ENCODE peak calls at places on chromosome 4, in eight cellular contexts. One of them, this sample, is unnamed. For H3K36me3, the result is how much of the 10 kb centered on the place peaks cover.

GRCh38 chr4:51843309-51844156 is 580 bp downstream of the DCUN1D4 start:
- DNase-seq in upper lobe of right lung: peak
- DNase-seq in endodermal cell: peak
- DNase-seq in tibial nerve: peak
- DNase-seq in Peyer's patch: peak
- DNase-seq in colonic mucosa: peak
- DNase-seq in IMR-90: peak
- DNase-seq in cardiac muscle cell: peak
- DNase-seq in this sample: no peak

GRCh38 chr4:67779631-67780030 is 25.4 kb upstream of the GNRHR start:
- DNase-seq in upper lobe of right lung: no peak
- DNase-seq in endodermal cell: no peak
- DNase-seq in tibial nerve: no peak
- DNase-seq in Peyer's patch: no peak
- DNase-seq in colonic mucosa: no peak
- DNase-seq in IMR-90: no peak
- DNase-seq in cardiac muscle cell: no peak
- DNase-seq in this sample: no peak

GRCh38 chr4:7781993-7782392 is 157.7 kb downstream of the AFAP1 start:
- DNase-seq in upper lobe of right lung: peak
- DNase-seq in endodermal cell: no peak
- DNase-seq in tibial nerve: no peak
- DNase-seq in Peyer's patch: no peak
- DNase-seq in colonic mucosa: no peak
- DNase-seq in IMR-90: no peak
- DNase-seq in cardiac muscle cell: no peak
- DNase-seq in this sample: no peak

GRCh38 chr4:183424109-183424751 is 20.2 kb upstream of the CDKN2AIP start:
- DNase-seq in upper lobe of right lung: no peak
- DNase-seq in endodermal cell: no peak
- DNase-seq in tibial nerve: no peak
- DNase-seq in Peyer's patch: no peak
- DNase-seq in colonic mucosa: peak
- DNase-seq in IMR-90: no peak
- DNase-seq in cardiac muscle cell: no peak
- DNase-seq in this sample: no peak

GRCh38 chr4:54516556-54517215 is 141.1 kb upstream of the KIT start:
- DNase-seq in upper lobe of right lung: no peak
- DNase-seq in endodermal cell: no peak
- DNase-seq in tibial nerve: no peak
- DNase-seq in Peyer's patch: no peak
- DNase-seq in colonic mucosa: no peak
- DNase-seq in IMR-90: peak
- DNase-seq in cardiac muscle cell: peak
- DNase-seq in this sample: no peak

GRCh38 chr4:143420227-143420626 is 83.6 kb downstream of the GAB1 start:
- DNase-seq in upper lobe of right lung: no peak
- DNase-seq in endodermal cell: no peak
- DNase-seq in tibial nerve: no peak
- DNase-seq in Peyer's patch: no peak
- DNase-seq in colonic mucosa: no peak
- DNase-seq in IMR-90: no peak
- DNase-seq in cardiac muscle cell: no peak
- DNase-seq in this sample: no peak

GRCh38 chr4:99657801-99658200 is at the start of gene C4orf54:
- DNase-seq in upper lobe of right lung: no peak
- DNase-seq in endodermal cell: no peak
- DNase-seq in tibial nerve: no peak
- DNase-seq in Peyer's patch: no peak
- DNase-seq in colonic mucosa: no peak
- DNase-seq in IMR-90: no peak
- DNase-seq in cardiac muscle cell: no peak
- DNase-seq in this sample: no peak

GRCh38 chr4:33111106-33111505 is 2390.9 kb downstream of the PCDH7 start:
- DNase-seq in upper lobe of right lung: no peak
- DNase-seq in endodermal cell: no peak
- DNase-seq in tibial nerve: no peak
- DNase-seq in Peyer's patch: no peak
- DNase-seq in colonic mucosa: no peak
- DNase-seq in IMR-90: no peak
- DNase-seq in cardiac muscle cell: no peak
- DNase-seq in this sample: no peak

GRCh38 chr4:20544645-20545044 is 155.6 kb upstream of the PACRGL start:
- DNase-seq in upper lobe of right lung: no peak
- DNase-seq in endodermal cell: no peak
- DNase-seq in tibial nerve: no peak
- DNase-seq in Peyer's patch: no peak
- DNase-seq in colonic mucosa: no peak
- DNase-seq in IMR-90: peak
- DNase-seq in cardiac muscle cell: peak
- DNase-seq in this sample: no peak

GRCh38 chr4:75107703-75108612 is 175.0 kb downstream of the PARM1 start:
- DNase-seq in upper lobe of right lung: no peak
- DNase-seq in endodermal cell: no peak
- DNase-seq in tibial nerve: no peak
- DNase-seq in Peyer's patch: no peak
- DNase-seq in colonic mucosa: no peak
- DNase-seq in IMR-90: no peak
- DNase-seq in cardiac muscle cell: no peak
- DNase-seq in this sample: no peak

GRCh38 chr4:175091649-175092048 is 173.5 kb downstream of the ADAM29 start:
- DNase-seq in upper lobe of right lung: no peak
- DNase-seq in endodermal cell: no peak
- DNase-seq in tibial nerve: no peak
- DNase-seq in Peyer's patch: no peak
- DNase-seq in colonic mucosa: no peak
- DNase-seq in IMR-90: no peak
- DNase-seq in cardiac muscle cell: no peak
- DNase-seq in this sample: no peak

GRCh38 chr4:175087156-175087555 is 169.0 kb downstream of the ADAM29 start:
- DNase-seq in upper lobe of right lung: no peak
- DNase-seq in endodermal cell: no peak
- DNase-seq in tibial nerve: no peak
- DNase-seq in Peyer's patch: no peak
- DNase-seq in colonic mucosa: no peak
- DNase-seq in IMR-90: no peak
- DNase-seq in cardiac muscle cell: no peak
- DNase-seq in this sample: no peak

GRCh38 chr4:175090116-175090515 is 172.0 kb downstream of the ADAM29 start:
- DNase-seq in upper lobe of right lung: no peak
- DNase-seq in endodermal cell: no peak
- DNase-seq in tibial nerve: no peak
- DNase-seq in Peyer's patch: no peak
- DNase-seq in colonic mucosa: no peak
- DNase-seq in IMR-90: no peak
- DNase-seq in cardiac muscle cell: no peak
- DNase-seq in this sample: no peak

DNA sequence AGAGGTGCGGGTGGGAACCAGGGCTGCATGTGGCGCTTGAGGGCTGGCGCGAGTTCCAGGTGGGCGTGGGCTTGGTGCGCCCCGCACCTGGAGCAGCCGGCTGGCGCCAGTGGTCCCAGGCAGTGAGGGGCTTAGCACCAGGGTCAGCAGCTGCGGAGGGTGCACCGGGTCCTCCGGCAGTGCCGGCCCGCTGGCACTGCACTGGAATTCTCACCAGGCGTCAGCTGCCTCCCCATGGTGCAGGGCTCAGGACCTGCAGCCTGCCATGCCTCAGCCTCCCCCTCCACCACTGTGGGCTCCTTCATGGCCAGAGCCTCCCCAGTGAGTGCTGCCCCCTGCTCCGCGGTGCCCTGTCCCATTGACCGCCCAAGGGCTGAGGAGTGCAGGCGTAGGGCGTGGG is 174.0 kb downstream of the ADAM29 start:
- DNase-seq in upper lobe of right lung: peak
- DNase-seq in endodermal cell: no peak
- DNase-seq in tibial nerve: no peak
- DNase-seq in Peyer's patch: no peak
- DNase-seq in colonic mucosa: no peak
- DNase-seq in IMR-90: no peak
- DNase-seq in cardiac muscle cell: no peak
- DNase-seq in this sample: no peak
- H3K4me3 ChIP-seq in upper lobe of right lung: no peak
- H3K4me3 ChIP-seq in endodermal cell: no peak
- H3K4me3 ChIP-seq in tibial nerve: no peak
- H3K4me3 ChIP-seq in Peyer's patch: no peak
- H3K4me3 ChIP-seq in colonic mucosa: no peak
- H3K4me3 ChIP-seq in IMR-90: no peak
- H3K4me3 ChIP-seq in cardiac muscle cell: no peak
- H3K4me3 ChIP-seq in this sample: no peak

GRCh38 chr4:88549815-88550214 is 26.2 kb upstream of the PYURF start:
- DNase-seq in upper lobe of right lung: no peak
- DNase-seq in endodermal cell: no peak
- DNase-seq in tibial nerve: no peak
- DNase-seq in Peyer's patch: no peak
- DNase-seq in colonic mucosa: no peak
- DNase-seq in IMR-90: no peak
- DNase-seq in cardiac muscle cell: no peak
- DNase-seq in this sample: no peak
- TF ChIP-seq CTCF in upper lobe of right lung: no peak
- TF ChIP-seq CTCF in endodermal cell: no peak
- TF ChIP-seq CTCF in tibial nerve: no peak
- TF ChIP-seq CTCF in Peyer's patch: no peak
- TF ChIP-seq CTCF in colonic mucosa: no peak
- TF ChIP-seq CTCF in IMR-90: no peak
- TF ChIP-seq CTCF in cardiac muscle cell: no peak
- TF ChIP-seq CTCF in this sample: no peak

GRCh38 chr4:34365891-34366290 is 1878.4 kb downstream of the ARAP2 start:
- DNase-seq in upper lobe of right lung: no peak
- DNase-seq in endodermal cell: no peak
- DNase-seq in tibial nerve: no peak
- DNase-seq in Peyer's patch: no peak
- DNase-seq in colonic mucosa: no peak
- DNase-seq in IMR-90: no peak
- DNase-seq in cardiac muscle cell: no peak
- DNase-seq in this sample: no peak
- H3K36me3 ChIP-seq in upper lobe of right lung: under half
- H3K36me3 ChIP-seq in endodermal cell: under half
- H3K36me3 ChIP-seq in tibial nerve: under half
- H3K36me3 ChIP-seq in Peyer's patch: under half
- H3K36me3 ChIP-seq in colonic mucosa: under half
- H3K36me3 ChIP-seq in IMR-90: under half
- H3K36me3 ChIP-seq in cardiac muscle cell: under half
- H3K36me3 ChIP-seq in this sample: under half

GRCh38 chr4:76212301-76212700 is 1.3 kb downstream of the SCARB2 start:
- DNase-seq in upper lobe of right lung: no peak
- DNase-seq in endodermal cell: no peak
- DNase-seq in tibial nerve: no peak
- DNase-seq in Peyer's patch: no peak
- DNase-seq in colonic mucosa: peak
- DNase-seq in IMR-90: no peak
- DNase-seq in cardiac muscle cell: no peak
- DNase-seq in this sample: no peak
- H3K4me3 ChIP-seq in upper lobe of right lung: peak
- H3K4me3 ChIP-seq in endodermal cell: peak
- H3K4me3 ChIP-seq in tibial nerve: peak
- H3K4me3 ChIP-seq in Peyer's patch: peak
- H3K4me3 ChIP-seq in colonic mucosa: peak
- H3K4me3 ChIP-seq in IMR-90: peak
- H3K4me3 ChIP-seq in cardiac muscle cell: peak
- H3K4me3 ChIP-seq in this sample: peak